ENCODE peak calls at places on chromosomes 6 and 20, in four cellular contexts. A, J, K and P are unnamed samples.
A peak's percentile ranks its signal among the peaks of the same experiment; 100 is the strongest.

GRCh38 chr6:138277835-138278234 is 59.5 kb upstream of the PBOV1 start:
- DNase-seq in A (no peak), J (no peak), K (no peak), P (no peak)

GRCh38 chr6:35142578-35142977 is 1.4 kb upstream of the TCP11 start:
- DNase-seq in A (no peak), J (no peak), K (no peak), P (no peak)

GRCh38 chr6:45677381-45677992 is 299.8 kb upstream of the SUPT3H start:
- DNase-seq in A (no peak), J (peak; percentile 15), K (peak; percentile 20), P (no peak)

GRCh38 chr6:87929843-87930288 is 117.8 kb upstream of the SPACA1 start:
- DNase-seq in A (peak; percentile 75), J (peak; percentile 19), K (peak; percentile 73), P (no peak)

GRCh38 chr6:11363881-11364576 is 131.6 kb upstream of the NEDD9 start:
- DNase-seq in A (no peak), J (peak; percentile 44), K (no peak), P (no peak)

GRCh38 chr6:75503291-75503690 is 9.7 kb upstream of the FILIP1 start:
- DNase-seq in A (no peak), J (no peak), K (no peak), P (no peak)

GRCh38 chr6:137496909-137497721 is 2.9 kb upstream of the OLIG3 start:
- DNase-seq in A (no peak), J (no peak), K (no peak), P (no peak)

GRCh38 chr20:16622501-16622900 is 49.3 kb upstream of the KIF16B start:
- DNase-seq in A (no peak), J (no peak), K (no peak), P (no peak)

GRCh38 chr6:50143011-50143719 is 93.4 kb upstream of the DEFB112 start:
- DNase-seq in A (no peak), J (no peak), K (no peak), P (no peak)

GRCh38 chr6:10521104-10521808 is at the start of gene GCNT2:
- DNase-seq in A (no peak), J (no peak), K (no peak), P (no peak)

GRCh38 chr20:23242556-23243180 is 107.9 kb upstream of the NXT1 start:
- DNase-seq in A (no peak), J (no peak), K (no peak), P (no peak)